ENCODE peak calls at places on chromosomes 16 and 17, in seven cellular contexts. N is right lobe of liver, X is lower leg skin, A is heart left ventricle, S is breast epithelium, M is suprapubic skin, P is IMR-90. C is an unnamed sample.

GRCh38 chr16:47139561-47140185 is 4.1 kb downstream of the NETO2 start:
- DNase-seq in N (no peak), X (no peak), A (no peak), S (no peak), M (no peak), P (peak; percentile 13), C (no peak)

GRCh38 chr16:660459-661183 is 7.3 kb upstream of the RHOT2 start:
- DNase-seq in N (peak; percentile 91), X (peak; percentile 96), A (peak; percentile 92), S (peak; percentile 78), M (peak; percentile 93), P (peak; percentile 77), C (peak; percentile 87)

GRCh38 chr17:31842416-31843381 is 16.3 kb downstream of the COPRS start:
- DNase-seq in N (peak; percentile 82), X (peak; percentile 91), A (peak; percentile 78), S (peak; percentile 81), M (peak; percentile 89), P (peak; percentile 77), C (peak; percentile 38)

GRCh38 chr16:1379863-1380174 is 28.1 kb downstream of the GNPTG start:
- DNase-seq in N (no peak), X (no peak), A (no peak), S (no peak), M (no peak), P (no peak), C (no peak)

GRCh38 chr16:12147681-12148479 is 171.3 kb downstream of the SNX29 start:
- DNase-seq in N (no peak), X (no peak), A (no peak), S (no peak), M (no peak), P (no peak), C (no peak)

GRCh38 chr16:81469710-81470481 is 25.3 kb downstream of the CMIP start:
- DNase-seq in N (peak; percentile 64), X (no peak), A (peak; percentile 26), S (no peak), M (no peak), P (no peak), C (no peak)

GRCh38 chr17:13572581-13572980 is 29.1 kb downstream of the HS3ST3A1 start:
- DNase-seq in N (no peak), X (no peak), A (no peak), S (no peak), M (no peak), P (no peak), C (no peak)

GRCh38 chr16:78523212-78523995 is 423.9 kb downstream of the WWOX start:
- DNase-seq in N (no peak), X (no peak), A (no peak), S (no peak), M (no peak), P (no peak), C (no peak)

GRCh38 chr17:67891481-67892119 is 66.3 kb downstream of the BPTF start:
- DNase-seq in N (no peak), X (no peak), A (no peak), S (no peak), M (no peak), P (peak; percentile 85), C (no peak)

GRCh38 chr16:11256657-11257130 is 690 bp upstream of the SOCS1 start:
- DNase-seq in N (peak; percentile 78), X (peak; percentile 92), A (peak; percentile 87), S (no peak), M (peak; percentile 90), P (peak; percentile 25), C (peak; percentile 44)

GRCh38 chr17:49388290-49388640 is 26.2 kb upstream of the ZNF652 start:
- DNase-seq in N (no peak), X (no peak), A (no peak), S (no peak), M (no peak), P (no peak), C (no peak)

GRCh38 chr17:44331249-44331760 is 6.7 kb upstream of the SLC25A39 start:
- DNase-seq in N (no peak), X (peak; percentile 91), A (peak; percentile 57), S (no peak), M (no peak), P (peak; percentile 58), C (no peak)

GRCh38 chr17:50871898-50872297 is 5.7 kb upstream of the TOB1 start:
- DNase-seq in N (no peak), X (no peak), A (no peak), S (no peak), M (no peak), P (no peak), C (no peak)

GRCh38 chr17:67514998-67515397 is 137.9 kb downstream of the PITPNC1 start:
- DNase-seq in N (no peak), X (no peak), A (no peak), S (no peak), M (no peak), P (no peak), C (no peak)

GRCh38 chr16:52182840-52183239 is 364.1 kb downstream of the TOX3 start:
- DNase-seq in N (no peak), X (no peak), A (no peak), S (no peak), M (no peak), P (no peak), C (no peak)

GRCh38 chr17:67390646-67391480 is 13.8 kb downstream of the PITPNC1 start:
- DNase-seq in N (peak; percentile 78), X (no peak), A (no peak), S (no peak), M (no peak), P (peak; percentile 99), C (no peak)

GRCh38 chr16:80120899-80121521 is 419.8 kb upstream of the DYNLRB2 start:
- DNase-seq in N (no peak), X (no peak), A (no peak), S (no peak), M (no peak), P (no peak), C (no peak)

GRCh38 chr17:6177941-6178694 is 107.9 kb downstream of the WSCD1 start:
- DNase-seq in N (no peak), X (peak; percentile 68), A (no peak), S (no peak), M (no peak), P (no peak), C (no peak)

GRCh38 chr17:6170349-6170748 is 100.2 kb downstream of the WSCD1 start:
- DNase-seq in N (no peak), X (peak; percentile 45), A (no peak), S (no peak), M (no peak), P (no peak), C (no peak)

GRCh38 chr17:6178959-6179358 is 108.8 kb downstream of the WSCD1 start:
- DNase-seq in N (no peak), X (peak; percentile 72), A (no peak), S (no peak), M (no peak), P (no peak), C (no peak)

GRCh38 chr17:6172642-6173330 is 102.6 kb downstream of the WSCD1 start:
- DNase-seq in N (no peak), X (peak; percentile 45), A (no peak), S (no peak), M (no peak), P (no peak), C (no peak)

DNA sequence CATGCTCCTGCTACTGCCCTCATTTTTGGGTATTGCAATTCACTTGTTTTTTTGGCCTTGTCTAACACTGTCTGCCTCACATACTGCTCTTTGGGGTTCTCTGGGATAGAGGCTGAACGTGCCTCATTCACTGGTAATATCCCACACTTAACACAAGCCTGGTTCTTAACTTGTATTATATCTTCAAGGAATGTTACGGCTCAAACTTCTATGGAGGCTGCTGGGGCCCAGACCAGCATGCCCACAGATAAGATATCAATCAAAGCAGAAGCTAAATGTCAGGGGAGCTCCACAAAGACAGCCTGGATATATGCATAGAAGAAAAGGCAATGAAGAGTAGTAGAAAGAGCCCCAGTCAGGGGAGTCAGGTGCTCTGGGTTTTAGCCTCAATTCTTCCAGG is 103.5 kb downstream of the WSCD1 start:
- DNase-seq in N (no peak), X (peak; percentile 39), A (no peak), S (no peak), M (no peak), P (no peak), C (no peak)
- TF ChIP-seq POLR2A in N (no peak), X (no peak), A (no peak), S (no peak), M (no peak), P (no peak), C (no peak)

DNA sequence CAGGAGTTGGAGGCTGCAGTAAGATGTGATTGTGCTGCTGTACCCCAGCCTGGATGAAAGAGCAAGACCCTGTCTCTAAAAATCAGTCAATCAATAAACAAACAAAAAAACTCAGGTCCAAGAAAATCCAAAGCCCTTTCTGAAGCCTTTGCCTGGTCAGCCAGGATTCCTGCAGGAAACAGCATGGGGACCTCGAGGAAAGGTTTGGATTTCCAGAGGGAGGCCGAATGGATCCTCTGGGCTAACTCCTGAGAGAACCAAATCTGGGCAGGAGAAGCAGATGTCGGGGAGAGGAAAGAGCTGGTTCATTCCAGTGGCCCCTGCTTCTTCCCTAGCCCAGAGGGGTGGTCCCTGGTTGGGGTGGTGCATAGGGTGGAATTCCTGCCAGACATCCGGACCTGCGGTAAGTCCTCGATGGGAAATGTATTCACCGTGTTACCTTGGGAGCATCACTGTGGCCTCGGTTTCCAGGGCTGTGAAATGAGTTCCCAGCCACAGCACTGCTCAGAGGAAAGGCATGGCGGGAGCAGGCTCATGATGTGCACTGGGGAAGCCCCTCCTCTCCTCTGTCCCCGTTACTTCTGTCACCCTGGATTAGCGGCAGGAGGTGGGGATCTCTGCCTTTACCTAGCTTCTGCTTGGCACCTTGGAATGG is 75.1 kb downstream of the CYLD start:
- DNase-seq in N (no peak), X (peak; percentile 61), A (no peak), S (no peak), M (no peak), P (no peak), C (no peak)
- TF ChIP-seq POLR2A in N (no peak), X (no peak), A (no peak), S (no peak), M (no peak), P (no peak), C (no peak)

GRCh38 chr17:5619088-5619740 is 34.9 kb upstream of the NLRP1 start:
- DNase-seq in N (no peak), X (no peak), A (no peak), S (no peak), M (no peak), P (no peak), C (no peak)
- TF ChIP-seq POLR2A in N (no peak), X (no peak), A (no peak), S (no peak), M (no peak), P (no peak), C (no peak)

DNA sequence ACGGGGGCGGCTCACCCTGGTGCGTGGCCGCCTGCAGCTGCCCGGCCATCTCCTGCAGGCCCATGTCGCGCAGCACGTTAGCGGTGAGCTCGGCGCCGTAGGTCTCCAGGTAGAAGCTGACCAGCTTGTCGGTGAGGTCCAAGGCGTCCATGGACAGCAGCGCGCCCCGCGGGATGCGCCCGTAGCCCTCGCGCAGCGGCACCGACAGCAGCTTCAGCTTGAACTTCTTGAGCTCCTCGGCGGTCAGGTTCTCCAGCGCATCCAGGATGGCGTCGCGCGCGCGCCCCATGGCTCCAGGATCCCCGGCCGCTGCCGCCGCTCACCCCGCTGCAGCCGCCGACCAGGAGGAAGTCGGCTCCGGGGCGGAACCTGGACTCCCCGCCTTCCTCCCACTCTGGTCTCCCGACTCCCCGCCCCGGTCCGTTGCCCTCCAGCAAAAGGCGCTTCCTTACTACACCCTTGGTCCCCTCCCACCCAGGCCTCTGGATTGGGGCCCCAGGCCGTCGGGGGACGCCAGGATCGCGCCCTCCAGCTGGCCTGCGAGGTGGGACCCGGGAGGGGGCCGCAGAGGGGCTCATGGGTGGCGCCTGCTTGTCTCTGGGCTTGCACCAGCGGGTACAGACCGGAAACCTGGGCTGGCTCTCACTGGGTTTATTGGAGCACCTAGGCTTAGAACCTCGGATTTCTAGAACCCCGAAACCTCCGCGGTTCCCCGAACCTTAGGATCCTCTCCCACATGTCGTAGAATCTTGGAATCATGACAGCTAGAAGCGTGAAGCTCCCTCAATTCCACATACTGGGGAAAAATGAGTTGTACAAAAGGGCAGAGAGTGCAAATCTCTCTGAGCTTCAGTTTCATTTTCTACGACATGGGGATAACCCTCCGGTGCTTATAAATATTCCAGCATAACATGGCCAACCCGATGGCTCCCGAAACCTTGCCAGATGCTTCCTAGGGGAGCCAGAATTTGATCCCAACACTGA is at the start of gene PYCARD:
- DNase-seq in N (peak; percentile 73), X (peak; percentile 94), A (peak; percentile 85), S (no peak), M (no peak), P (peak; percentile 19), C (peak; percentile 32)
- TF ChIP-seq POLR2A in N (peak; percentile 30), X (no peak), A (no peak), S (no peak), M (no peak), P (no peak), C (no peak)

C was measured in tibial nerve.